ENCODE peak calls at places on chromosomes 1 and 21, in six cellular contexts. One of them, this sample, is unnamed.

GRCh38 chr1:225607355-225607754 is 45.6 kb downstream of the ENAH start:
- DNase-seq in A549: no peak
- DNase-seq in LNCaP clone FGC: no peak
- DNase-seq in D341Med: no peak
- DNase-seq in glomerular endothelial cell: no peak
- DNase-seq in cardiac muscle cell: no peak
- DNase-seq in this sample: no peak

GRCh38 chr1:174090476-174090875 is 68.3 kb upstream of the RC3H1 start:
- DNase-seq in glomerular endothelial cell: no peak
- DNase-seq in D341Med: peak
- DNase-seq in LNCaP clone FGC: no peak
- DNase-seq in cardiac muscle cell: no peak
- DNase-seq in A549: no peak
- DNase-seq in this sample: no peak

GRCh38 chr1:172286629-172287076 is 133.8 kb upstream of the C1orf105 start:
- DNase-seq in glomerular endothelial cell: no peak
- DNase-seq in cardiac muscle cell: peak
- DNase-seq in LNCaP clone FGC: no peak
- DNase-seq in D341Med: no peak
- DNase-seq in A549: no peak
- DNase-seq in this sample: no peak

GRCh38 chr1:234658143-234658542 is 48.2 kb upstream of the IRF2BP2 start:
- DNase-seq in cardiac muscle cell: peak
- DNase-seq in D341Med: no peak
- DNase-seq in A549: no peak
- DNase-seq in LNCaP clone FGC: no peak
- DNase-seq in glomerular endothelial cell: no peak
- DNase-seq in this sample: no peak

GRCh38 chr1:201190624-201191051 is at the start of gene IGFN1:
- DNase-seq in D341Med: no peak
- DNase-seq in A549: no peak
- DNase-seq in LNCaP clone FGC: no peak
- DNase-seq in cardiac muscle cell: no peak
- DNase-seq in glomerular endothelial cell: no peak
- DNase-seq in this sample: no peak

GRCh38 chr1:231162300-231162969 is 577 bp downstream of the TRIM67 start:
- DNase-seq in glomerular endothelial cell: no peak
- DNase-seq in cardiac muscle cell: peak
- DNase-seq in A549: peak
- DNase-seq in LNCaP clone FGC: no peak
- DNase-seq in D341Med: peak
- DNase-seq in this sample: no peak

GRCh38 chr1:28507247-28507645 is 1.4 kb downstream of the RCC1 start:
- DNase-seq in LNCaP clone FGC: no peak
- DNase-seq in cardiac muscle cell: peak
- DNase-seq in A549: no peak
- DNase-seq in glomerular endothelial cell: no peak
- DNase-seq in D341Med: no peak
- DNase-seq in this sample: no peak

GRCh38 chr1:176903474-176903873 is 261.0 kb downstream of the ASTN1 start:
- DNase-seq in LNCaP clone FGC: no peak
- DNase-seq in cardiac muscle cell: peak
- DNase-seq in glomerular endothelial cell: no peak
- DNase-seq in D341Med: no peak
- DNase-seq in A549: no peak
- DNase-seq in this sample: no peak

GRCh38 chr1:187471555-187471954 is 642.8 kb downstream of the PLA2G4A start:
- DNase-seq in D341Med: no peak
- DNase-seq in A549: no peak
- DNase-seq in cardiac muscle cell: peak
- DNase-seq in LNCaP clone FGC: no peak
- DNase-seq in glomerular endothelial cell: no peak
- DNase-seq in this sample: no peak

GRCh38 chr1:39981957-39982356 is 27.0 kb downstream of the MFSD2A start:
- DNase-seq in glomerular endothelial cell: no peak
- DNase-seq in D341Med: no peak
- DNase-seq in cardiac muscle cell: peak
- DNase-seq in A549: no peak
- DNase-seq in LNCaP clone FGC: no peak
- DNase-seq in this sample: no peak

GRCh38 chr21:34598931-34599400 is 15.9 kb downstream of the RCAN1 start:
- DNase-seq in cardiac muscle cell: no peak
- DNase-seq in D341Med: no peak
- DNase-seq in LNCaP clone FGC: no peak
- DNase-seq in A549: no peak
- DNase-seq in glomerular endothelial cell: no peak
- DNase-seq in this sample: no peak

GRCh38 chr21:31282095-31282709 is 61.9 kb downstream of the TIAM1 start:
- DNase-seq in A549: peak
- DNase-seq in glomerular endothelial cell: no peak
- DNase-seq in D341Med: no peak
- DNase-seq in LNCaP clone FGC: no peak
- DNase-seq in cardiac muscle cell: peak
- DNase-seq in this sample: no peak

GRCh38 chr1:109986054-109986444 is 1.5 kb downstream of the AHCYL1 start:
- DNase-seq in cardiac muscle cell: no peak
- DNase-seq in A549: no peak
- DNase-seq in LNCaP clone FGC: no peak
- DNase-seq in D341Med: no peak
- DNase-seq in glomerular endothelial cell: no peak
- DNase-seq in this sample: no peak

GRCh38 chr1:174799136-174799479 is 200.6 kb upstream of the CACYBP start:
- DNase-seq in glomerular endothelial cell: no peak
- DNase-seq in A549: no peak
- DNase-seq in cardiac muscle cell: no peak
- DNase-seq in LNCaP clone FGC: no peak
- DNase-seq in D341Med: no peak
- DNase-seq in this sample: no peak